ENCODE peak calls at places on chromosomes 6 and 20, in six cellular contexts. P, D, M, F, R and Y are unnamed samples.

GRCh38 chr6:39772559-39773283 is 19.5 kb upstream of the DAAM2 start:
- DNase-seq in P (no peak), D (no peak), M (no peak), F (no peak), R (peak; percentile 83), Y (no peak)

GRCh38 chr6:34595332-34596090 is 39.4 kb upstream of the SPDEF start:
- DNase-seq in P (no peak), D (peak; percentile 18), M (no peak), F (no peak), R (peak; percentile 24), Y (peak; percentile 18)

GRCh38 chr20:57400821-57401564 is 9.8 kb downstream of the RBM38 start:
- DNase-seq in P (no peak), D (no peak), M (no peak), F (no peak), R (no peak), Y (no peak)

GRCh38 chr6:118558811-118559217 is 10.7 kb downstream of the PLN start:
- DNase-seq in P (no peak), D (no peak), M (no peak), F (peak; percentile 20), R (no peak), Y (no peak)

GRCh38 chr6:166236586-166236985 is 68.9 kb upstream of the TBXT start:
- DNase-seq in P (no peak), D (no peak), M (no peak), F (no peak), R (no peak), Y (no peak)

GRCh38 chr20:44736170-44737021 is 9.3 kb upstream of the KCNK15 start:
- DNase-seq in P (no peak), D (peak; percentile 73), M (peak; percentile 72), F (no peak), R (peak; percentile 86), Y (peak; percentile 84)

GRCh38 chr6:45423111-45423900 is 45.6 kb upstream of the SUPT3H start:
- DNase-seq in P (no peak), D (peak; percentile 42), M (peak; percentile 55), F (no peak), R (peak; percentile 38), Y (no peak)

GRCh38 chr6:134060491-134061106 is 8.2 kb upstream of the SLC2A12 start:
- DNase-seq in P (no peak), D (peak; percentile 62), M (peak; percentile 92), F (no peak), R (peak; percentile 77), Y (peak; percentile 92)

GRCh38 chr6:17418281-17419188 is 25.1 kb downstream of the CAP2 start:
- DNase-seq in P (no peak), D (peak; percentile 42), M (peak; percentile 79), F (no peak), R (peak; percentile 49), Y (no peak)

GRCh38 chr20:1291191-1291741 is 25.2 kb downstream of the SNPH start:
- DNase-seq in P (no peak), D (peak; percentile 20), M (no peak), F (no peak), R (peak; percentile 25), Y (no peak)

GRCh38 chr6:100353276-100354015 is 111.3 kb downstream of the SIM1 start:
- DNase-seq in P (no peak), D (peak; percentile 67), M (no peak), F (no peak), R (peak; percentile 31), Y (peak; percentile 61)

GRCh38 chr6:15327271-15327670 is 81.4 kb downstream of the JARID2 start:
- DNase-seq in P (no peak), D (no peak), M (no peak), F (peak; percentile 17), R (no peak), Y (no peak)

GRCh38 chr6:112038756-112039430 is 15.0 kb upstream of the CCN6 start:
- DNase-seq in P (no peak), D (no peak), M (peak; percentile 48), F (no peak), R (no peak), Y (peak; percentile 21)

GRCh38 chr6:64224819-64225218 is 589.2 kb downstream of the PHF3 start:
- DNase-seq in P (no peak), D (no peak), M (no peak), F (no peak), R (no peak), Y (no peak)

GRCh38 chr6:1701668-1702353 is 92.1 kb downstream of the FOXC1 start:
- DNase-seq in P (peak; percentile 61), D (peak; percentile 67), M (peak; percentile 90), F (no peak), R (peak; percentile 86), Y (peak; percentile 82)

GRCh38 chr6:5481024-5481423 is 219.7 kb downstream of the FARS2 start:
- DNase-seq in P (no peak), D (no peak), M (peak; percentile 34), F (no peak), R (no peak), Y (no peak)

GRCh38 chr6:151044465-151045441 is 179.3 kb downstream of the MTHFD1L start:
- DNase-seq in P (peak; percentile 57), D (peak; percentile 28), M (peak; percentile 94), F (no peak), R (no peak), Y (peak; percentile 99)

GRCh38 chr6:45116714-45117410 is 211.3 kb upstream of the RUNX2 start:
- DNase-seq in P (peak; percentile 18), D (peak; percentile 76), M (peak; percentile 75), F (no peak), R (peak; percentile 45), Y (peak; percentile 68)

GRCh38 chr6:117552618-117553017 is 49.7 kb downstream of the GOPC start:
- DNase-seq in P (no peak), D (no peak), M (no peak), F (no peak), R (no peak), Y (no peak)

GRCh38 chr20:50513169-50514034 is 3.2 kb downstream of the PTPN1 start:
- DNase-seq in P (no peak), D (peak; percentile 57), M (no peak), F (no peak), R (no peak), Y (peak; percentile 77)

GRCh38 chr20:50569864-50570836 is 60.0 kb downstream of the PTPN1 start:
- DNase-seq in P (no peak), D (no peak), M (peak; percentile 61), F (no peak), R (no peak), Y (peak; percentile 36)

GRCh38 chr6:11613336-11613735 is 75.8 kb downstream of the TMEM170B start:
- DNase-seq in P (no peak), D (no peak), M (no peak), F (no peak), R (no peak), Y (no peak)

GRCh38 chr6:45132683-45133294 is 195.3 kb upstream of the RUNX2 start:
- DNase-seq in P (no peak), D (no peak), M (no peak), F (no peak), R (no peak), Y (no peak)

GRCh38 chr6:38198219-38198618 is 378.7 kb downstream of the ZFAND3 start:
- DNase-seq in P (no peak), D (no peak), M (no peak), F (no peak), R (no peak), Y (no peak)

GRCh38 chr20:36298061-36298460 is 8.1 kb upstream of the DLGAP4 start:
- DNase-seq in P (no peak), D (no peak), M (no peak), F (no peak), R (no peak), Y (no peak)

GRCh38 chr20:6940052-6940451 is 172.6 kb downstream of the BMP2 start:
- DNase-seq in P (no peak), D (no peak), M (no peak), F (no peak), R (no peak), Y (peak; percentile 28)

GRCh38 chr6:134512946-134513345 is 195.0 kb upstream of the SGK1 start:
- DNase-seq in P (no peak), D (no peak), M (no peak), F (no peak), R (no peak), Y (no peak)

GRCh38 chr20:1345030-1345755 is 16.3 kb upstream of the SDCBP2 start:
- DNase-seq in P (no peak), D (no peak), M (no peak), F (no peak), R (no peak), Y (no peak)

GRCh38 chr6:157219201-157220200 is 103.8 kb downstream of the TMEM242 start:
- DNase-seq in P (no peak), D (peak; percentile 32), M (peak; percentile 78), F (no peak), R (peak; percentile 17), Y (peak; percentile 62)

GRCh38 chr20:1807394-1807793 is 87.8 kb upstream of the SIRPA start:
- DNase-seq in P (no peak), D (no peak), M (no peak), F (no peak), R (no peak), Y (no peak)

GRCh38 chr6:28188111-28188979 is 36.7 kb upstream of the ZSCAN9 start:
- DNase-seq in P (no peak), D (no peak), M (no peak), F (no peak), R (no peak), Y (no peak)

GRCh38 chr6:2108700-2109306 is 136.6 kb downstream of the GMDS start:
- DNase-seq in P (no peak), D (no peak), M (no peak), F (no peak), R (no peak), Y (no peak)

GRCh38 chr6:140485740-140486467 is 1111.5 kb upstream of the CITED2 start:
- DNase-seq in P (peak; percentile 69), D (peak; percentile 85), M (peak; percentile 79), F (no peak), R (peak; percentile 57), Y (peak; percentile 99)

GRCh38 chr6:151229401-151230276 is 10.1 kb upstream of the AKAP12 start:
- DNase-seq in P (no peak), D (no peak), M (no peak), F (no peak), R (no peak), Y (no peak)

GRCh38 chr6:19311786-19312185 is 525.4 kb upstream of the ID4 start:
- DNase-seq in P (no peak), D (no peak), M (peak; percentile 32), F (no peak), R (no peak), Y (no peak)